ENCODE peak calls at places on chromosome 18, in nine cellular contexts. O is non-pigmented ciliary epithelial cell; T is activated CD4-positive, alpha-beta T cell treated with anti-CD3 and anti-CD28 coated beads, Interleukin-2, amount 50 U/mL, for 1 hour; M is GM06990; Y is A172; K is stimulated activated CD4-positive, alpha-beta T cell treated with anti-CD3 and anti-CD28 coated beads, Interleukin-2, amount 100 ng/mL, for 48 hours; G is choroid plexus epithelial cell; N is NCI-H1436; A is GM19239. Q is an unnamed sample.
A peak's percentile ranks its signal among the peaks of the same experiment; 100 is the strongest.

GRCh38 chr18:57833441-57834101 is 30.5 kb upstream of the ATP8B1 start:
- DNase-seq in O (no peak), T (no peak), M (peak; percentile 30), Y (peak; percentile 60), K (peak; percentile 2), G (peak; percentile 54), N (no peak), A (peak; percentile 18), Q (peak; percentile 43)

GRCh38 chr18:47997338-47997780 is 66.9 kb upstream of the SMAD2 start:
- DNase-seq in O (no peak), T (peak; percentile 20), M (no peak), Y (no peak), K (peak; percentile 49), G (peak; percentile 10), N (no peak), A (no peak), Q (peak; percentile 49)

GRCh38 chr18:72539861-72540260 is 4.3 kb downstream of the CBLN2 start:
- DNase-seq in O (no peak), T (no peak), M (no peak), Y (no peak), K (no peak), G (no peak), N (no peak), A (no peak), Q (no peak)

GRCh38 chr18:6382968-6383367 is 31.7 kb downstream of the L3MBTL4 start:
- DNase-seq in O (no peak), T (no peak), M (no peak), Y (no peak), K (no peak), G (peak; percentile 5), N (no peak), A (no peak), Q (no peak)

GRCh38 chr18:56575819-56576663 is 62.4 kb downstream of the TXNL1 start:
- DNase-seq in O (peak; percentile 27), T (no peak), M (no peak), Y (peak; percentile 46), K (no peak), G (peak; percentile 82), N (peak; percentile 32), A (peak; percentile 40), Q (no peak)

GRCh38 chr18:12628706-12629702 is 28.9 kb downstream of the SPIRE1 start:
- DNase-seq in O (peak; percentile 57), T (no peak), M (no peak), Y (peak; percentile 57), K (no peak), G (peak; percentile 76), N (no peak), A (no peak), Q (no peak)

GRCh38 chr18:28063181-28063790 is 113.6 kb downstream of the CDH2 start:
- DNase-seq in O (no peak), T (no peak), M (no peak), Y (peak; percentile 65), K (no peak), G (peak; percentile 38), N (no peak), A (no peak), Q (no peak)

GRCh38 chr18:50190236-50190635 is 4.7 kb downstream of the MYO5B start:
- DNase-seq in O (no peak), T (no peak), M (no peak), Y (no peak), K (no peak), G (peak; percentile 2), N (no peak), A (no peak), Q (no peak)